ENCODE peak calls at places on chromosomes 4 and X, in five cellular contexts. One of them, this sample, is unnamed.

GRCh38 chr4:93749351-93749761 is 79.2 kb upstream of the ATOH1 start:
- DNase-seq in epithelial cell of prostate: no peak
- DNase-seq in left ventricle myocardium inferior: no peak
- DNase-seq in SJCRH30: no peak
- DNase-seq in adrenal gland: no peak
- DNase-seq in this sample: no peak

GRCh38 chrX:100413231-100413630 is 3.2 kb upstream of the PCDH19 start:
- DNase-seq in epithelial cell of prostate: no peak
- DNase-seq in left ventricle myocardium inferior: no peak
- DNase-seq in SJCRH30: peak
- DNase-seq in adrenal gland: peak
- DNase-seq in this sample: no peak

GRCh38 chr4:100736651-100737450 is 219.0 kb upstream of the EMCN start:
- DNase-seq in epithelial cell of prostate: peak
- DNase-seq in left ventricle myocardium inferior: no peak
- DNase-seq in SJCRH30: peak
- DNase-seq in adrenal gland: no peak
- DNase-seq in this sample: peak

GRCh38 chr4:152565338-152565737 is 29.4 kb upstream of the FBXW7 start:
- DNase-seq in epithelial cell of prostate: no peak
- DNase-seq in left ventricle myocardium inferior: no peak
- DNase-seq in SJCRH30: no peak
- DNase-seq in adrenal gland: no peak
- DNase-seq in this sample: no peak

GRCh38 chr4:158560284-158560683 is 38.6 kb downstream of the RXFP1 start:
- DNase-seq in epithelial cell of prostate: no peak
- DNase-seq in left ventricle myocardium inferior: no peak
- DNase-seq in SJCRH30: no peak
- DNase-seq in adrenal gland: no peak
- DNase-seq in this sample: no peak

GRCh38 chr4:99968330-99968729 is 18.3 kb upstream of the H2AZ1 start:
- DNase-seq in epithelial cell of prostate: no peak
- DNase-seq in left ventricle myocardium inferior: no peak
- DNase-seq in SJCRH30: peak
- DNase-seq in adrenal gland: no peak
- DNase-seq in this sample: no peak

GRCh38 chrX:114970806-114971205 is 46.6 kb downstream of the IL13RA2 start:
- DNase-seq in epithelial cell of prostate: no peak
- DNase-seq in left ventricle myocardium inferior: no peak
- DNase-seq in SJCRH30: no peak
- DNase-seq in adrenal gland: no peak
- DNase-seq in this sample: no peak

GRCh38 chr4:145623831-145624230 is 4.6 kb downstream of the MMAA start:
- DNase-seq in epithelial cell of prostate: no peak
- DNase-seq in left ventricle myocardium inferior: no peak
- DNase-seq in SJCRH30: no peak
- DNase-seq in adrenal gland: no peak
- DNase-seq in this sample: no peak

GRCh38 chr4:155946486-155946885 is 7.2 kb downstream of the CTSO start:
- DNase-seq in epithelial cell of prostate: no peak
- DNase-seq in left ventricle myocardium inferior: no peak
- DNase-seq in SJCRH30: no peak
- DNase-seq in adrenal gland: no peak
- DNase-seq in this sample: no peak

GRCh38 chr4:21413807-21414370 is 534.7 kb downstream of the KCNIP4 start:
- DNase-seq in epithelial cell of prostate: no peak
- DNase-seq in left ventricle myocardium inferior: no peak
- DNase-seq in SJCRH30: no peak
- DNase-seq in adrenal gland: no peak
- DNase-seq in this sample: no peak

GRCh38 chrX:85963736-85964135 is 83.6 kb downstream of the CHM start:
- DNase-seq in epithelial cell of prostate: peak
- DNase-seq in left ventricle myocardium inferior: no peak
- DNase-seq in SJCRH30: no peak
- DNase-seq in adrenal gland: no peak
- DNase-seq in this sample: no peak

GRCh38 chr4:13302876-13303275 is 181.3 kb downstream of the RAB28 start:
- DNase-seq in epithelial cell of prostate: no peak
- DNase-seq in left ventricle myocardium inferior: no peak
- DNase-seq in SJCRH30: no peak
- DNase-seq in adrenal gland: no peak
- DNase-seq in this sample: no peak

GRCh38 chrX:10022580-10023245 is 55.6 kb downstream of the CLDN34 start:
- DNase-seq in epithelial cell of prostate: no peak
- DNase-seq in left ventricle myocardium inferior: peak
- DNase-seq in SJCRH30: no peak
- DNase-seq in adrenal gland: no peak
- DNase-seq in this sample: peak

GRCh38 chrX:110852180-110852579 is 56.6 kb upstream of the CHRDL1 start:
- DNase-seq in epithelial cell of prostate: no peak
- DNase-seq in left ventricle myocardium inferior: no peak
- DNase-seq in SJCRH30: peak
- DNase-seq in adrenal gland: no peak
- DNase-seq in this sample: no peak

This sample was measured in heart left ventricle.